ENCODE peak calls at places on chromosomes 13 and 19, in four cellular contexts. U is thoracic aorta, E is upper lobe of right lung, A is neuronal stem cell. J is an unnamed sample. For H3K27me3, the result is how much of the 10 kb centered on the place peaks cover.

GRCh38 chr19:52138614-52139290 is 986 bp downstream of the ZNF616 start:
- DNase-seq in U (no peak), E (no peak), A (no peak), J (peak)

GRCh38 chr13:39306639-39307589 is 268.7 kb downstream of the NHLRC3 start:
- DNase-seq in U (no peak), E (no peak), A (no peak), J (no peak)

GRCh38 chr19:48401277-48401676 is 7.8 kb downstream of the GRIN2D start:
- DNase-seq in U (no peak), E (no peak), A (no peak), J (no peak)

GRCh38 chr13:20358022-20358421 is 125.9 kb upstream of the GJB6 start:
- DNase-seq in U (no peak), E (no peak), A (no peak), J (no peak)

GRCh38 chr19:58181902-58182576 is 822 bp upstream of the ZNF274 start:
- DNase-seq in U (no peak), E (no peak), A (no peak), J (no peak)

GRCh38 chr13:28657784-28658538 is 969 bp upstream of the POMP start:
- DNase-seq in U (no peak), E (no peak), A (no peak), J (no peak)

GRCh38 chr13:43377149-43377548 is 353.8 kb downstream of the DNAJC15 start:
- DNase-seq in U (no peak), E (no peak), A (no peak), J (no peak)

GRCh38 chr19:1810439-1811160 is 1.5 kb downstream of the ATP8B3 start:
- DNase-seq in U (no peak), E (no peak), A (no peak), J (no peak)

GRCh38 chr19:33469171-33470039 is 52.2 kb downstream of the PEPD start:
- DNase-seq in U (no peak), E (peak), A (no peak), J (peak)

GRCh38 chr13:95226476-95226875 is 74.8 kb downstream of the ABCC4 start:
- DNase-seq in U (no peak), E (no peak), A (no peak), J (no peak)

GRCh38 chr19:7098701-7099596 is 29.4 kb downstream of the ZNF557 start:
- DNase-seq in U (peak), E (peak), A (peak), J (peak)

GRCh38 chr13:27962128-27962841 is 6.8 kb downstream of the CDX2 start:
- DNase-seq in U (no peak), E (no peak), A (no peak), J (no peak)

GRCh38 chr19:33344210-33344609 is 29.3 kb upstream of the CEBPG start:
- DNase-seq in U (no peak), E (no peak), A (peak), J (no peak)

GRCh38 chr19:42468273-42468796 is 25.6 kb upstream of the CXCL17 start:
- DNase-seq in U (no peak), E (no peak), A (no peak), J (no peak)

GRCh38 chr19:36160821-36161596 is 8.8 kb upstream of the COX7A1 start:
- DNase-seq in U (no peak), E (no peak), A (no peak), J (no peak)

GRCh38 chr19:34428549-34429285 is 536 bp downstream of the UBA2 start:
- DNase-seq in U (no peak), E (no peak), A (peak), J (peak)

DNA sequence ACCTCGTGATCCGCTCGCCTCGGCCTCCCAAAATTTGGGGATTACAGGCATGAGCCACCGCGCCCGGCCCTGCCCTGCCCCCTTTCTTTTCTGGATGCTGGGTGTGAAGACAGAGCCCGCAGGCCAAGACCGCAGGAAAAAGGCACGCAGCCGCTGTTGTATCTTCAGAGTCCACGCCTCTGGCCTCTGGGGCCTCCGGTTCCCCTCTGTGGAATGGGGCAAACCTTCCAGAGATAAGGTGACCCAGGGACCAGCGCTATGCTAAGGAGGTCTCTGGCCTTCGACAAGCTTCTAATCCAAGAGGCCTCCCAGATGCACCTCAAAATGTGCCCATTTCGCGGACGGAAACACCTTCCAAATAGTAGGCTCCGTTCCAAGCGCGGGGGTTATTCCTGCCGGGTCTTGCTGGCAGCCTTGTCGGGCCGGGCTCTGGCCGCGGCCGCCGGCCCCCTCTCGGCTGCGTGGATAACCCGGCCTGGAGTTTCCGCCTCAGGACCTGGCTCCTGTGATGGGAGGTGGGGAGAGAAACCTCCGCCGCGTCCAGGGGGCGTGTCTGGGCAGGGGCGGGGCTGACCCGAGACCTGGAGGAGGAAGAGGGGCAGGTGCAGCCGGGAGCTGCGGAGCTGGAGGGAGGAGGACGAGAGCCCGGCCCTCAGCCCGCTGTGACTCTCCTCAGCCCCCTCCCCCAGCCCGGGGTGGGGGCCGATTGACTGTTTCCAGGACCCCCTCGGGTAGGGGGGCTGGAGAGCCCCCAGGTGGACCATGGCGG is 13.1 kb downstream of the TJP3 start:
- DNase-seq in U (no peak), E (peak), A (peak), J (peak)
- H3K4me3 ChIP-seq in U (peak), E (peak), A (peak), J (no peak)

DNA sequence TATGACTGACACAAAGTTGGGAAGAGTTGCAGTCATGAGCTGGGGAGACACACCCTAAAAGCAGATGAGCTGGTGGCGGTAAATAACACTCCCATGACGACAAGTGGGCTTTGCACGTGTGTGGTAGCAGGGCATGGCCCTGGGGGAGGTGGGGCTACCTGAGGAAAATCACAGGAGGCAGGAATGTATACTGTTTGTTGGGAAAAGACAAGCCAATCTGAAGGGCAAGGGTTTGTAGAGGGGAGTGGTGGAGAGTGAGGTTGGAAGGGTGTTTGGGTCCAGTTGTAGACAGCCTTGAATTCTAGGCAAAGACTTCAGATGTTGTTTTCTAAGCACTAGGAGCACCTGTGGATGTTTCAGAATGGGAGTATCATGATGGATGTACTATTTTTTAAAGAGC is 151.6 kb downstream of the TM9SF2 start:
- DNase-seq in U (no peak), E (no peak), A (no peak), J (no peak)
- H3K27me3 ChIP-seq in U (under half), E (under half), A (under half), J (under half)

GRCh38 chr19:5397804-5398692 is 57.2 kb upstream of the ZNRF4 start:
- DNase-seq in U (no peak), E (no peak), A (peak), J (no peak)
- H3K4me3 ChIP-seq in U (no peak), E (no peak), A (no peak), J (no peak)

GRCh38 chr13:83880275-83881027 is 1.8 kb downstream of the SLITRK1 start:
- DNase-seq in U (no peak), E (no peak), A (no peak), J (no peak)

GRCh38 chr13:83879431-83880171 is 2.7 kb downstream of the SLITRK1 start:
- DNase-seq in U (no peak), E (no peak), A (no peak), J (no peak)

GRCh38 chr13:83878691-83879410 is 3.4 kb downstream of the SLITRK1 start:
- DNase-seq in U (no peak), E (no peak), A (no peak), J (no peak)

GRCh38 chr13:83877901-83878300 is 4.4 kb downstream of the SLITRK1 start:
- DNase-seq in U (no peak), E (no peak), A (no peak), J (no peak)

GRCh38 chr13:83876546-83876945 is 5.7 kb downstream of the SLITRK1 start:
- DNase-seq in U (no peak), E (no peak), A (no peak), J (no peak)
- H3K27me3 ChIP-seq in U (under half), E (under half), A (under half), J (under half)

GRCh38 chr19:40570313-40571004 is 6.2 kb upstream of the SHKBP1 start:
- DNase-seq in U (peak), E (peak), A (peak), J (peak)

GRCh38 chr19:40567040-40567749 is 9.5 kb upstream of the SHKBP1 start:
- DNase-seq in U (no peak), E (no peak), A (no peak), J (no peak)

GRCh38 chr19:40565910-40566495 is 10.7 kb upstream of the SHKBP1 start:
- DNase-seq in U (no peak), E (no peak), A (no peak), J (no peak)

GRCh38 chr19:40565355-40565754 is 11.3 kb upstream of the SHKBP1 start:
- DNase-seq in U (no peak), E (no peak), A (no peak), J (no peak)

GRCh38 chr19:40567750-40568494 is 8.8 kb upstream of the SHKBP1 start:
- DNase-seq in U (no peak), E (no peak), A (no peak), J (no peak)
- H3K4me3 ChIP-seq in U (peak), E (peak), A (peak), J (no peak)